ENCODE peak calls at places on chromosome 2, in four cellular contexts. B is right cardiac atrium, L is tibial nerve, S is stomach. U is an unnamed sample.
A peak's percentile ranks its signal among the peaks of the same experiment; 100 is the strongest.

GRCh38 chr2:223047260-223047761 is 4.7 kb upstream of the KCNE4 start:
- DNase-seq in B (no peak), S (no peak), L (no peak), U (no peak)

GRCh38 chr2:116949249-116949648 is 865.2 kb upstream of the DDX18 start:
- DNase-seq in S (no peak), L (no peak), B (no peak), U (no peak)

GRCh38 chr2:88159955-88160415 is 10.2 kb upstream of the THNSL2 start:
- DNase-seq in B (no peak), L (no peak), S (peak; percentile 74), U (peak; percentile 90)

GRCh38 chr2:28436525-28437051 is 43.9 kb downstream of the FOSL2 start:
- DNase-seq in L (no peak), S (no peak), B (no peak), U (peak; percentile 74)

GRCh38 chr2:86368181-86368824 is 30.9 kb upstream of the REEP1 start:
- DNase-seq in B (peak; percentile 34), L (no peak), S (peak; percentile 31), U (peak; percentile 51)

GRCh38 chr2:159226059-159226461 is 60.4 kb downstream of the WDSUB1 start:
- DNase-seq in B (no peak), L (no peak), S (peak; percentile 31), U (peak; percentile 24)

GRCh38 chr2:176001281-176001902 is 675 bp downstream of the LNPK start:
- DNase-seq in S (peak; percentile 29), B (peak; percentile 44), L (no peak), U (peak; percentile 62)

GRCh38 chr2:203656522-203657287 is 49.7 kb upstream of the CD28 start:
- DNase-seq in S (peak; percentile 70), B (peak; percentile 55), L (peak; percentile 26), U (peak; percentile 99)

GRCh38 chr2:223905996-223906395 is 39.1 kb downstream of the WDFY1 start:
- DNase-seq in L (no peak), S (no peak), B (no peak), U (no peak)

GRCh38 chr2:46849080-46849715 is 66.4 kb downstream of the MCFD2 start:
- DNase-seq in B (no peak), S (no peak), L (no peak), U (peak; percentile 95)

GRCh38 chr2:241107384-241107783 is 5.3 kb upstream of the MTERF4 start:
- DNase-seq in S (no peak), B (no peak), L (no peak), U (no peak)

GRCh38 chr2:30231726-30232026 is 342 bp downstream of the LBH start:
- DNase-seq in B (no peak), S (no peak), L (no peak), U (no peak)

GRCh38 chr2:3387011-3387410 is 7.5 kb downstream of the TRAPPC12 start:
- DNase-seq in B (no peak), S (no peak), L (no peak), U (no peak)

GRCh38 chr2:114754907-114755563 is 312.6 kb downstream of the DPP10 start:
- DNase-seq in S (no peak), B (no peak), L (no peak), U (no peak)

GRCh38 chr2:2455151-2455550 is 124.1 kb upstream of the MYT1L start:
- DNase-seq in L (no peak), S (no peak), B (no peak), U (no peak)

GRCh38 chr2:28414583-28414982 is 21.9 kb downstream of the FOSL2 start:
- DNase-seq in S (no peak), L (no peak), B (peak; percentile 21), U (no peak)

GRCh38 chr2:196586511-196586991 is 53.0 kb upstream of the CCDC150 start:
- DNase-seq in B (no peak), S (no peak), L (no peak), U (no peak)

GRCh38 chr2:152504618-152505017 is 169.6 kb downstream of the FMNL2 start:
- DNase-seq in S (no peak), B (no peak), L (no peak), U (no peak)

GRCh38 chr2:194826241-194826640 is 830.8 kb upstream of the SLC39A10 start:
- DNase-seq in L (no peak), B (no peak), S (no peak), U (no peak)

GRCh38 chr2:11683966-11684365 is 14.0 kb upstream of the NTSR2 start:
- DNase-seq in B (no peak), S (peak; percentile 17), L (no peak), U (no peak)

GRCh38 chr2:72793798-72794447 is 31.9 kb downstream of the EXOC6B start:
- DNase-seq in S (no peak), L (no peak), B (no peak), U (no peak)

GRCh38 chr2:122041455-122041854 is 286.0 kb downstream of the TSN start:
- DNase-seq in S (no peak), B (no peak), L (no peak), U (no peak)

GRCh38 chr2:9214866-9215265 is 8.3 kb downstream of the ASAP2 start:
- DNase-seq in B (no peak), L (no peak), S (no peak), U (no peak)

GRCh38 chr2:23745726-23746105 is 181.2 kb downstream of the ATAD2B start:
- DNase-seq in B (no peak), L (peak; percentile 35), S (no peak), U (peak; percentile 10)

GRCh38 chr2:44210362-44210761 is 41.7 kb downstream of the PPM1B start:
- DNase-seq in B (no peak), S (no peak), L (no peak), U (no peak)

GRCh38 chr2:44207102-44207501 is 38.4 kb downstream of the PPM1B start:
- DNase-seq in B (no peak), L (no peak), S (no peak), U (no peak)

GRCh38 chr2:44212301-44212700 is 43.6 kb downstream of the PPM1B start:
- DNase-seq in S (no peak), B (no peak), L (no peak), U (no peak)

GRCh38 chr2:44215827-44216226 is 47.2 kb downstream of the PPM1B start:
- DNase-seq in S (no peak), B (no peak), L (no peak), U (peak; percentile 62)

GRCh38 chr2:44211183-44211582 is 42.5 kb downstream of the PPM1B start:
- DNase-seq in L (no peak), S (no peak), B (no peak), U (no peak)
- H3K4me1 ChIP-seq in L (no peaks in the 10 kb centered on the region), S (no peaks in the 10 kb centered on the region), B (no peaks in the 10 kb centered on the region), U (no peaks in the 10 kb centered on the region)

DNA sequence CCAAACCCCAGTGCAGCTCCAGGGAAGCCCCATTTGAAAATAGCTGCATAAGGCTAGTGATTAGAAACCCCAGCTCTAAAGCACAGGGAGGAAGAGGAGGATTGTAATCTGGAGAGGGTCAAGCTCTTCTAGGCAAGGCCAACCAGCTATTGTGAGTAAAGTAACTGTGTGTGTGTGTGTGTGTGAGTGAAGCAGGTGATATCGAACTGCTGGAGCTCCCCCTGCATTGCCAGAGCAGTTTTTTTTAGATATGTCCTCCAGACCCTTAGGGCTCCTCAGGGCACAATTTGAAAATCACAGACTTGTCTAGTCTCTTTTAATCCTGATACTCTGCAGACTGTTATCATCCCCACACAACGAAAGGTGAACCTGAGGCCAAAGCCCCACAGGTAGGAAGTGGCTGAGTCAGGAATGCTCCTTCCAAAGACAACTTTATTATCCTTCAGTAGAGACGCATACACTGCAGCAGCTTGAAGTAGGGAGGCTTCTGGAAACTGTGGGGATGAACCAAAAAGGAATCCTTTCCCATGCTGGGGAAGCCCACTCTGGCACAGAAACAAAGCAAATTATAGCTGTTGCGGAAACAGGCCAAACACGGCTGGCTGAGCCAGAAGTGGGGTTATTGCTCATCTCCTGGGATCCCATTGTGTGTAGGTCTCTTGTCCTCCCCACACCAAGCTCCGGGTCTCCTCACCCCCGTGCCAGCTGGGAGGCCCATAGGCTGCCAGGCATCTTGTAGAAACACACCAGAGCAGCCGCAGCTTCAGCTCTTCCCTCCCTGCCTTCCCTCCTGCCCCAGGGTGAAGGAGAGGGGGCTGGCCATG is 177.2 kb upstream of the NABP1 start:
- DNase-seq in L (no peak), B (no peak), S (no peak), U (no peak)
- H3K4me3 ChIP-seq in L (no peak overlapping the region), B (no peak overlapping the region), S (no peak overlapping the region), U (no peak overlapping the region)

GRCh38 chr2:20933692-20934091 is 110.2 kb downstream of the APOB start:
- DNase-seq in L (no peak), B (no peak), S (no peak), U (no peak)

GRCh38 chr2:20928617-20929016 is 105.7 kb upstream of the LDAH start:
- DNase-seq in B (no peak), L (no peak), S (no peak), U (no peak)

GRCh38 chr2:20929721-20930120 is 106.8 kb upstream of the LDAH start:
- DNase-seq in L (no peak), S (no peak), B (no peak), U (no peak)

GRCh38 chr2:20930928-20931327 is 108.0 kb upstream of the LDAH start:
- DNase-seq in B (no peak), L (no peak), S (no peak), U (no peak)

GRCh38 chr2:20931346-20931745 is 108.4 kb upstream of the LDAH start:
- DNase-seq in S (no peak), B (no peak), L (no peak), U (no peak)
- H3K4me1 ChIP-seq in S (peaks cover 7% of the 10 kb centered on the region), B (no peaks in the 10 kb centered on the region), L (peaks cover 36% of the 10 kb centered on the region), U (no peaks in the 10 kb centered on the region)

DNA sequence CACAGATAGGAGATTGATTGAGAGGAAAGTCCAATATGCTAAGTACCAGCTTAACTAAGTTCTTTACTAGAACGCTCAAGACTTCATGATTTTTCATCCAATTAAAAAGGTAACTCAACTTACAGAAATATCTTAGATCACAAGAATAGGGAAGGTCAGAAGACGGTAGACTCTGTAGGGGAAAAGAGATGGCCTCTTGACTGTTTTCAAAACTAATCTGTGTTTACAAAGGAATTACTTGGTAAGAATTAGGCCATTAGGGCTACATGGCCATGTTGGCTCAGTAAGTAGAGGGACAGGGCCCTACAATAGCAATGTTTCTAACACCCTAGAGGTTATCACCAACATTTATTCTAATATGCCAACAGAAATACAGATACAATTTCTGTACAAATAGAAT is 172.7 kb upstream of the ZFP36L2 start:
- DNase-seq in S (no peak), B (no peak), L (no peak), U (no peak)
- H3K4me3 ChIP-seq in S (no peak overlapping the region), B (no peak overlapping the region), L (no peak overlapping the region), U (no peak overlapping the region)

DNA sequence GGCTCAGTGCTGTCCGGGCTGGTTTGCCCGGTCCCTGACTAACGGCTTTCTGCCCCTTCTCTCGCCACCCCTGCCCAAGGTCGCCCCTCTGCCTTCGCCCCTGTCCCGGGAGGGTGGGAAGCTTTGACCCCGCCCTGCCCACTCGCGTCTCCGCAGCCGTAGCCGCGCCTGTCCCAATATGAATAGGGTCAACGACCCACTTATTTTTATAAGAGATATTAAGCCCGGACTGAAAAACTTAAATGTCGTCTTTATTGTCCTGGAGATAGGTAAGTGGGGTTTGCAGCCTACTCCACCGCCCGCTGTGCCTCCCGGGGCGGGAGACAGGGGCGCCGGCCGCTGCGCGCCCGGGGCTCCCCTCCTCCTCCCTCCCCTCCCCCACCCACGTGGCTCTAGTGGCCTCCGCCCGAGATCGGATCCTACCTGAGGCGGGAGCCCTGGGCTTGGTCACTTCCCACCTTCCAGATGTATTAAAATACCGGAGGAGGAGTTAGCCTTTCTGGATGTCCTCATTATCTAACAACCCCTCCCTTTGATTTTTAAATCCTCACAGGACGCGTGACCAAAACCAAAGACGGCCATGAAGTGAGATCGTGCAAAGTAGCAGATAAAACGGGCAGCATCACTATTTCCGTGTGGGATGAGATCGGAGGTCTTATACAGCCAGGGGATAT is 638 bp downstream of the NABP1 start:
- DNase-seq in L (peak; percentile 47), S (peak; percentile 59), B (peak; percentile 53), U (peak; percentile 74)
- H3K4me1 ChIP-seq in L (peaks cover 69% of the 10 kb centered on the region), S (peaks cover 10% of the 10 kb centered on the region), B (no peaks in the 10 kb centered on the region), U (peaks cover 3% of the 10 kb centered on the region)

GRCh38 chr2:66576381-66577330 is 141.7 kb downstream of the MEIS1 start:
- DNase-seq in L (no peak), S (no peak), B (peak; percentile 22), U (peak; percentile 3)
- H3K4me3 ChIP-seq in L (peak overlapping the region; percentile 44), S (peak overlapping the region; percentile 62), B (peak overlapping the region; percentile 83), U (no peak overlapping the region)